ENCODE peak calls at places on chromosomes 11 and 22, in five cellular contexts. B is WTC11, G is H1, T is GM12878, W is K562. P is an unnamed sample.

GRCh38 chr11:128548655-128549255 is 38.6 kb downstream of the ETS1 start:
- DNase-seq in B (peak), G (peak), T (no peak), W (no peak), P (no peak)

GRCh38 chr22:35039625-35040024 is 26.3 kb upstream of the ISX start:
- DNase-seq in B (no peak), G (no peak), T (no peak), W (no peak), P (no peak)

GRCh38 chr11:103380031-103380430 is 270.8 kb downstream of the DYNC2H1 start:
- DNase-seq in B (no peak), G (no peak), T (no peak), W (no peak), P (no peak)

GRCh38 chr11:36818410-36818809 is 220.4 kb upstream of the RAG2 start:
- DNase-seq in B (no peak), G (peak), T (no peak), W (peak), P (no peak)

GRCh38 chr11:82680252-82680651 is 53.4 kb downstream of the FAM181B start:
- DNase-seq in B (no peak), G (no peak), T (no peak), W (no peak), P (no peak)

GRCh38 chr22:21687685-21688259 is 22.0 kb downstream of the PPIL2 start:
- DNase-seq in B (no peak), G (no peak), T (no peak), W (no peak), P (no peak)

GRCh38 chr11:114036156-114036811 is 23.2 kb upstream of the ZBTB16 start:
- DNase-seq in B (peak), G (peak), T (no peak), W (peak), P (peak)

GRCh38 chr11:130677486-130678153 is 229.2 kb downstream of the ADAMTS15 start:
- DNase-seq in B (peak), G (peak), T (no peak), W (no peak), P (peak)

GRCh38 chr11:134711563-134711962 is 299.5 kb upstream of the B3GAT1 start:
- DNase-seq in B (no peak), G (no peak), T (no peak), W (no peak), P (no peak)

GRCh38 chr11:10793470-10794255 is 15.1 kb downstream of the EIF4G2 start:
- DNase-seq in B (no peak), G (no peak), T (no peak), W (no peak), P (no peak)

GRCh38 chr11:72940417-72940816 is 126.2 kb downstream of the ATG16L2 start:
- DNase-seq in B (no peak), G (no peak), T (no peak), W (no peak), P (no peak)

GRCh38 chr22:23774922-23775436 is 2.3 kb downstream of the MMP11 start:
- DNase-seq in B (no peak), G (no peak), T (no peak), W (no peak), P (no peak)

GRCh38 chr11:19978668-19979518 is 181.4 kb downstream of the DBX1 start:
- DNase-seq in B (no peak), G (no peak), T (peak), W (peak), P (peak)

GRCh38 chr11:82867495-82868082 is 32.6 kb downstream of the PRCP start:
- DNase-seq in B (peak), G (peak), T (peak), W (peak), P (peak)

GRCh38 chr11:74449369-74449931 is 17.9 kb downstream of the KCNE3 start:
- DNase-seq in B (no peak), G (no peak), T (peak), W (peak), P (peak)

GRCh38 chr11:119935341-119935925 is 202.5 kb downstream of the TRIM29 start:
- DNase-seq in B (no peak), G (no peak), T (no peak), W (no peak), P (no peak)

GRCh38 chr11:763073-763463 is 14.2 kb downstream of the GATD1 start:
- DNase-seq in B (peak), G (no peak), T (no peak), W (peak), P (no peak)

GRCh38 chr11:105193260-105193659 is 53.7 kb upstream of the CARD18 start:
- DNase-seq in B (no peak), G (no peak), T (no peak), W (no peak), P (no peak)

GRCh38 chr22:35140879-35141745 is 75.2 kb downstream of the ISX start:
- DNase-seq in B (peak), G (peak), T (no peak), W (peak), P (no peak)

GRCh38 chr11:116055064-116055463 is 550.8 kb upstream of the CADM1 start:
- DNase-seq in B (no peak), G (no peak), T (no peak), W (no peak), P (no peak)

GRCh38 chr11:2305140-2305861 is 3.5 kb downstream of the TSPAN32 start:
- DNase-seq in B (peak), G (peak), T (peak), W (peak), P (peak)

GRCh38 chr11:57653162-57653561 is 3.5 kb upstream of the YPEL4 start:
- DNase-seq in B (no peak), G (no peak), T (no peak), W (no peak), P (no peak)

GRCh38 chr11:113474362-113475159 is 637 bp downstream of the DRD2 start:
- DNase-seq in B (peak), G (peak), T (no peak), W (peak), P (peak)

GRCh38 chr11:130813638-130814037 is 102.6 kb downstream of the SNX19 start:
- DNase-seq in B (no peak), G (no peak), T (no peak), W (no peak), P (no peak)

GRCh38 chr11:72369786-72370185 is 64.5 kb downstream of the CLPB start:
- DNase-seq in B (no peak), G (no peak), T (no peak), W (no peak), P (no peak)

DNA sequence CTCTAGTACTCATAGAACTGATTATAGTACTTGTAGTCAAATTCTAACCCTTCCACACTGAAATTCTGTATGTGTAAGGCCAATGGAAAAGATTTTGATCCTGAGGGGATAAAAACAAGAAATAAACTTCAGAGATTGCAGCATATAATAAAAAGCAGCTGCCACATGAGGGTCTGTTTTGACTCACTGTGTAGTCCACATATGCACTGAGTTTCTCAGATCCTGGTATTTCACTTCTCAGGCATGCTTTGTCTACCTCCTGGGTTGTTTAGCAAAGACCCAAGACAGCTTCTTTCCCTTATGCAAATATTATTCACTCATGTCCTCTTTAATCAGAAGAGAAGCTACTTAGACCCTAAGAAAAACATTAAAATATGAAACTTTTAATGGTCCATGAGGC is 71.1 kb upstream of the SLC5A12 start:
- DNase-seq in B (no peak), G (no peak), T (no peak), W (no peak), P (no peak)
- TF ChIP-seq ATF2 in B (no peak), G (no peak), T (no peak), W (no peak), P (no peak)

GRCh38 chr11:23124996-23125395 is 264.7 kb upstream of the CCDC179 start:
- DNase-seq in B (no peak), G (no peak), T (no peak), W (no peak), P (peak)

GRCh38 chr11:23127706-23128105 is 267.4 kb upstream of the CCDC179 start:
- DNase-seq in B (no peak), G (no peak), T (no peak), W (no peak), P (no peak)

GRCh38 chr11:23124249-23124648 is 264.0 kb upstream of the CCDC179 start:
- DNase-seq in B (no peak), G (no peak), T (no peak), W (no peak), P (no peak)

GRCh38 chr11:23123766-23124165 is 263.5 kb upstream of the CCDC179 start:
- DNase-seq in B (no peak), G (no peak), T (no peak), W (no peak), P (no peak)
- TF ChIP-seq ATF2 in B (no peak), G (no peak), T (no peak), W (no peak), P (no peak)

GRCh38 chr11:11842426-11843008 is 745 bp downstream of the USP47 start:
- DNase-seq in B (no peak), G (no peak), T (peak), W (peak), P (peak)

GRCh38 chr11:11841605-11842425 is at the start of gene USP47:
- DNase-seq in B (peak), G (peak), T (no peak), W (peak), P (peak)

GRCh38 chr11:11843642-11844041 is 1.9 kb downstream of the USP47 start:
- DNase-seq in B (no peak), G (no peak), T (no peak), W (no peak), P (no peak)

GRCh38 chr11:11844272-11844671 is 2.5 kb downstream of the USP47 start:
- DNase-seq in B (no peak), G (no peak), T (no peak), W (no peak), P (no peak)

GRCh38 chr11:11843233-11843632 is 1.5 kb downstream of the USP47 start:
- DNase-seq in B (no peak), G (no peak), T (no peak), W (peak), P (peak)
- TF ChIP-seq ATF2 in B (no peak), G (no peak), T (no peak), W (no peak), P (no peak)

DNA sequence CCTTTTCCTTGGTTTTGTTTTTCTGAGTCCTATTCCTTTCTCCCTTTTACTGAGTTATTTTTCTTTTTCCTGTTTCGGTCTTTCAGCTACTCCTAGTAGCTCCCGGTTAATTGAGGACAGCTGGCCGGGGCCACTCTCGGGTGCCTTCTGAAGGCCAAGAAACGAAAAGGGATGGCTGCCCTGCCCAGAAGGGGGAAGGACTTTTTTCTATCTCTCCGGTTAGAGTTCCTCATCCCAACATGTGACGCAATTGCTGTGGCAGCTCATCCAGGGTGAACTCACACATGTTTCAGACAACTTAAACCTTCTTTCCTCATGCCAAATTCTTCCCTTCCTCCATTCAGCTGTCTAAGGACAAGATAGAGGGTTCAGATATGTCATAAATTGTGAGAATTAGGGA is 83.6 kb downstream of the PIWIL4 start:
- DNase-seq in B (no peak), G (no peak), T (no peak), W (no peak), P (no peak)
- TF ChIP-seq ATF2 in B (no peak), G (no peak), T (no peak), W (no peak), P (no peak)

DNA sequence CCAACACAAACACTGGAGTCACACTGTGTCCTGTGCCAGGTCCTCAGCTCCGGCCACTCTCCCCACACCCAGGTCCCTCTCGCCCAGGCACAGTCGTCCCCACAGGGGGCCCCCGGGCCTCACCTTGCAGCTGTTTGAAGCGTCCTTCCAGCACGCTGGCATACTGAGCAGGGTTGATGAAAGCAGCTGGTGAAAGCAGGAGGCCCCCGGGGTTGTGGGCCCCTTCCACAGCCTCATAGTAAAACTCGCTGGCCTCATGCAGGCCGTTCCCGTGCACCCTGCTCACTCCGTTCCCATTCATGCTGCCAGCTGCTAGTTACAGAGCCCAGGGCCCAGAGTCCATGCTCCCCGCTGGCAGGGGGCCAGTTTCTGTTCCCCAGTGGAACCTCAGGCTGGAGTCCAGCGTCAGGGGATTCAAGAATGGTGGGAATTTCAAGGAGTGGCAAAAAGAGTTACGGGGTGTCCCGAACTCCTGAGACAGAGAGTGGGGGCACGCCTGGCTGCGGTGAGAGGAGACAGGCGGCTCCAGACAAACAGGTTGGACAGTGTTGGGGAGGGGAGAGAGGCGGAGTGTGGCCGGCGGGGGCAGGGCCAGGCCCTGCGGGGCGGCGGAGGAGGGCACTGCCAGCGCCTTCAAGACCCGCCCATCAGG is 10.6 kb downstream of the SPTBN2 start:
- DNase-seq in B (peak), G (peak), T (no peak), W (no peak), P (peak)
- TF ChIP-seq ATF2 in B (no peak), G (no peak), T (no peak), W (no peak), P (no peak)

GRCh38 chr22:25170426-25170980 is 29.2 kb upstream of the CRYBB3 start:
- DNase-seq in B (no peak), G (no peak), T (no peak), W (no peak), P (no peak)
- TF ChIP-seq ATF2 in B (no peak), G (no peak), T (no peak), W (no peak), P (no peak)